ENCODE peak calls at places on chromosomes 11 and 22, in six cellular contexts. One of them, this sample, is unnamed.

GRCh38 chr11:17000987-17001386 is 13.2 kb downstream of the PLEKHA7 start:
- DNase-seq in aorta: no peak
- DNase-seq in pancreas: no peak
- DNase-seq in ascending aorta: no peak
- DNase-seq in MM.1S: no peak
- DNase-seq in heart left ventricle: no peak
- DNase-seq in this sample: no peak

GRCh38 chr11:105298174-105298573 is 158.6 kb upstream of the CARD18 start:
- DNase-seq in aorta: no peak
- DNase-seq in ascending aorta: no peak
- DNase-seq in heart left ventricle: no peak
- DNase-seq in MM.1S: no peak
- DNase-seq in pancreas: no peak
- DNase-seq in this sample: no peak

GRCh38 chr11:78576549-78577097 is 2.0 kb upstream of the NARS2 start:
- DNase-seq in pancreas: no peak
- DNase-seq in heart left ventricle: no peak
- DNase-seq in ascending aorta: no peak
- DNase-seq in MM.1S: no peak
- DNase-seq in aorta: no peak
- DNase-seq in this sample: no peak

GRCh38 chr11:78789365-78789764 is 214.7 kb upstream of the NARS2 start:
- DNase-seq in ascending aorta: no peak
- DNase-seq in MM.1S: no peak
- DNase-seq in aorta: no peak
- DNase-seq in pancreas: peak; percentile 26
- DNase-seq in heart left ventricle: no peak
- DNase-seq in this sample: no peak

GRCh38 chr22:44752285-44753188 is at the start of gene ARHGAP8:
- DNase-seq in ascending aorta: no peak
- DNase-seq in heart left ventricle: no peak
- DNase-seq in MM.1S: no peak
- DNase-seq in pancreas: peak; percentile 69
- DNase-seq in aorta: no peak
- DNase-seq in this sample: peak; percentile 46

GRCh38 chr11:45079943-45080719 is 66.3 kb upstream of the PRDM11 start:
- DNase-seq in aorta: peak; percentile 70
- DNase-seq in heart left ventricle: peak; percentile 41
- DNase-seq in ascending aorta: no peak
- DNase-seq in pancreas: no peak
- DNase-seq in MM.1S: peak; percentile 68
- DNase-seq in this sample: no peak

GRCh38 chr11:102004220-102004619 is 43.0 kb upstream of the CFAP300 start:
- DNase-seq in ascending aorta: no peak
- DNase-seq in MM.1S: peak; percentile 82
- DNase-seq in aorta: no peak
- DNase-seq in pancreas: no peak
- DNase-seq in heart left ventricle: no peak
- DNase-seq in this sample: no peak

GRCh38 chr11:116707250-116707649 is 65.5 kb downstream of the BUD13 start:
- DNase-seq in aorta: no peak
- DNase-seq in ascending aorta: no peak
- DNase-seq in pancreas: peak; percentile 79
- DNase-seq in heart left ventricle: no peak
- DNase-seq in MM.1S: no peak
- DNase-seq in this sample: no peak

GRCh38 chr22:41425704-41426365 is 20.8 kb downstream of the TOB2 start:
- DNase-seq in MM.1S: peak; percentile 87
- DNase-seq in heart left ventricle: no peak
- DNase-seq in ascending aorta: no peak
- DNase-seq in pancreas: no peak
- DNase-seq in aorta: no peak
- DNase-seq in this sample: no peak

GRCh38 chr11:67429038-67429668 is 859 bp downstream of the RPS6KB2 start:
- DNase-seq in heart left ventricle: no peak
- DNase-seq in ascending aorta: no peak
- DNase-seq in MM.1S: no peak
- DNase-seq in aorta: no peak
- DNase-seq in pancreas: no peak
- DNase-seq in this sample: no peak

GRCh38 chr11:131495417-131495816 is 125.0 kb downstream of the NTM start:
- DNase-seq in ascending aorta: no peak
- DNase-seq in heart left ventricle: peak; percentile 28
- DNase-seq in aorta: peak; percentile 56
- DNase-seq in MM.1S: no peak
- DNase-seq in pancreas: peak; percentile 75
- DNase-seq in this sample: no peak

GRCh38 chr11:82494988-82495432 is 238.7 kb downstream of the FAM181B start:
- DNase-seq in aorta: no peak
- DNase-seq in pancreas: no peak
- DNase-seq in MM.1S: peak; percentile 56
- DNase-seq in ascending aorta: no peak
- DNase-seq in heart left ventricle: no peak
- DNase-seq in this sample: no peak

GRCh38 chr11:86192858-86193257 is 51.7 kb upstream of the EED start:
- DNase-seq in aorta: no peak
- DNase-seq in MM.1S: no peak
- DNase-seq in ascending aorta: no peak
- DNase-seq in pancreas: no peak
- DNase-seq in heart left ventricle: no peak
- DNase-seq in this sample: no peak

GRCh38 chr22:32828561-32828960 is 27.1 kb downstream of the TIMP3 start:
- DNase-seq in MM.1S: no peak
- DNase-seq in pancreas: no peak
- DNase-seq in ascending aorta: no peak
- DNase-seq in aorta: no peak
- DNase-seq in heart left ventricle: no peak
- DNase-seq in this sample: no peak

GRCh38 chr11:6646631-6647281 is 8.9 kb downstream of the DCHS1 start:
- DNase-seq in aorta: no peak
- DNase-seq in heart left ventricle: peak; percentile 68
- DNase-seq in ascending aorta: peak; percentile 68
- DNase-seq in MM.1S: no peak
- DNase-seq in pancreas: no peak
- DNase-seq in this sample: no peak

GRCh38 chr11:106461148-106461547 is 383.7 kb downstream of the AASDHPPT start:
- DNase-seq in MM.1S: no peak
- DNase-seq in aorta: no peak
- DNase-seq in heart left ventricle: no peak
- DNase-seq in ascending aorta: no peak
- DNase-seq in pancreas: no peak
- DNase-seq in this sample: no peak
- H3K36me3 ChIP-seq in MM.1S: no peaks in the 10 kb centered on the region
- H3K36me3 ChIP-seq in aorta: no peaks in the 10 kb centered on the region
- H3K36me3 ChIP-seq in heart left ventricle: no peaks in the 10 kb centered on the region
- H3K36me3 ChIP-seq in ascending aorta: no peaks in the 10 kb centered on the region
- H3K36me3 ChIP-seq in pancreas: no peaks in the 10 kb centered on the region
- H3K36me3 ChIP-seq in this sample: no peaks in the 10 kb centered on the region

GRCh38 chr11:69652999-69653398 is 12.0 kb downstream of the CCND1 start:
- DNase-seq in pancreas: no peak
- DNase-seq in heart left ventricle: no peak
- DNase-seq in aorta: no peak
- DNase-seq in ascending aorta: no peak
- DNase-seq in MM.1S: no peak
- DNase-seq in this sample: peak; percentile 79
- H3K36me3 ChIP-seq in pancreas: no peaks in the 10 kb centered on the region
- H3K36me3 ChIP-seq in heart left ventricle: peaks cover 66% of the 10 kb centered on the region
- H3K36me3 ChIP-seq in aorta: peaks cover 4% of the 10 kb centered on the region
- H3K36me3 ChIP-seq in ascending aorta: peaks cover 63% of the 10 kb centered on the region
- H3K36me3 ChIP-seq in MM.1S: no peaks in the 10 kb centered on the region
- H3K36me3 ChIP-seq in this sample: peaks cover 67% of the 10 kb centered on the region

GRCh38 chr22:40324468-40325305 is 21.6 kb upstream of the ADSL start:
- DNase-seq in ascending aorta: no peak
- DNase-seq in aorta: no peak
- DNase-seq in pancreas: no peak
- DNase-seq in MM.1S: no peak
- DNase-seq in heart left ventricle: no peak
- DNase-seq in this sample: no peak

GRCh38 chr22:40325315-40325714 is 21.0 kb upstream of the ADSL start:
- DNase-seq in heart left ventricle: no peak
- DNase-seq in pancreas: no peak
- DNase-seq in ascending aorta: no peak
- DNase-seq in MM.1S: no peak
- DNase-seq in aorta: no peak
- DNase-seq in this sample: no peak

GRCh38 chr22:40322061-40322460 is 24.2 kb upstream of the ADSL start:
- DNase-seq in aorta: no peak
- DNase-seq in heart left ventricle: no peak
- DNase-seq in pancreas: no peak
- DNase-seq in ascending aorta: no peak
- DNase-seq in MM.1S: no peak
- DNase-seq in this sample: no peak

GRCh38 chr22:40322818-40323447 is 23.4 kb upstream of the ADSL start:
- DNase-seq in ascending aorta: no peak
- DNase-seq in pancreas: no peak
- DNase-seq in heart left ventricle: no peak
- DNase-seq in aorta: no peak
- DNase-seq in MM.1S: no peak
- DNase-seq in this sample: no peak

GRCh38 chr22:40323681-40324083 is 22.6 kb upstream of the ADSL start:
- DNase-seq in MM.1S: no peak
- DNase-seq in heart left ventricle: no peak
- DNase-seq in aorta: no peak
- DNase-seq in ascending aorta: no peak
- DNase-seq in pancreas: no peak
- DNase-seq in this sample: peak; percentile 45
- H3K36me3 ChIP-seq in MM.1S: no peaks in the 10 kb centered on the region
- H3K36me3 ChIP-seq in heart left ventricle: peaks cover 81% of the 10 kb centered on the region
- H3K36me3 ChIP-seq in aorta: peaks cover 8% of the 10 kb centered on the region
- H3K36me3 ChIP-seq in ascending aorta: peaks cover 58% of the 10 kb centered on the region
- H3K36me3 ChIP-seq in pancreas: peaks cover 15% of the 10 kb centered on the region
- H3K36me3 ChIP-seq in this sample: peaks cover 30% of the 10 kb centered on the region

GRCh38 chr22:31337178-31337577 is 9.0 kb downstream of the PATZ1 start:
- DNase-seq in ascending aorta: no peak
- DNase-seq in MM.1S: no peak
- DNase-seq in heart left ventricle: no peak
- DNase-seq in aorta: no peak
- DNase-seq in pancreas: no peak
- DNase-seq in this sample: no peak
- H3K36me3 ChIP-seq in ascending aorta: peaks cover 75% of the 10 kb centered on the region
- H3K36me3 ChIP-seq in MM.1S: no peaks in the 10 kb centered on the region
- H3K36me3 ChIP-seq in heart left ventricle: peaks cover 94% of the 10 kb centered on the region
- H3K36me3 ChIP-seq in aorta: peaks cover 14% of the 10 kb centered on the region
- H3K36me3 ChIP-seq in pancreas: peaks cover 7% of the 10 kb centered on the region
- H3K36me3 ChIP-seq in this sample: peaks cover 39% of the 10 kb centered on the region

This sample was measured in osteoblast.